ENCODE peak calls at places on chromosomes 11 and 22, in nine cellular contexts. A is SJCRH30, D is astrocyte, S is AG04450, W is sigmoid colon, K is left lung, I is stomach, Y is DND-41, E is uterus. R is an unnamed sample.

GRCh38 chr11:6248248-6248647 is 9.4 kb downstream of the CNGA4 start:
- DNase-seq in A (no peak), D (no peak), S (peak), W (no peak), K (no peak), I (no peak), Y (no peak), E (no peak), R (no peak)

GRCh38 chr11:44530413-44531115 is 34.9 kb upstream of the CD82 start:
- DNase-seq in A (no peak), D (peak), S (no peak), W (no peak), K (no peak), I (no peak), Y (peak), E (no peak), R (no peak)

GRCh38 chr11:121514998-121515671 is 62.4 kb upstream of the SORL1-AS1 start:
- DNase-seq in A (no peak), D (no peak), S (no peak), W (no peak), K (no peak), I (no peak), Y (no peak), E (no peak), R (no peak)

GRCh38 chr22:19405652-19406051 is 25.9 kb downstream of the HIRA start:
- DNase-seq in A (no peak), D (no peak), S (no peak), W (no peak), K (no peak), I (no peak), Y (no peak), E (no peak), R (no peak)

GRCh38 chr11:107050126-107050525 is 31.9 kb upstream of the GUCY1A2 start:
- DNase-seq in A (no peak), D (peak), S (no peak), W (no peak), K (no peak), I (no peak), Y (no peak), E (no peak), R (no peak)

GRCh38 chr11:10659339-10660216 is 34.0 kb downstream of the IRAG1 start:
- DNase-seq in A (no peak), D (peak), S (peak), W (peak), K (peak), I (no peak), Y (no peak), E (peak), R (peak)

GRCh38 chr11:108324587-108324986 is 101.7 kb downstream of the ATM start:
- DNase-seq in A (no peak), D (peak), S (no peak), W (no peak), K (no peak), I (no peak), Y (no peak), E (no peak), R (no peak)

GRCh38 chr11:76278526-76278925 is 72.2 kb upstream of the WNT11 start:
- DNase-seq in A (no peak), D (no peak), S (no peak), W (no peak), K (no peak), I (no peak), Y (no peak), E (no peak), R (no peak)

DNA sequence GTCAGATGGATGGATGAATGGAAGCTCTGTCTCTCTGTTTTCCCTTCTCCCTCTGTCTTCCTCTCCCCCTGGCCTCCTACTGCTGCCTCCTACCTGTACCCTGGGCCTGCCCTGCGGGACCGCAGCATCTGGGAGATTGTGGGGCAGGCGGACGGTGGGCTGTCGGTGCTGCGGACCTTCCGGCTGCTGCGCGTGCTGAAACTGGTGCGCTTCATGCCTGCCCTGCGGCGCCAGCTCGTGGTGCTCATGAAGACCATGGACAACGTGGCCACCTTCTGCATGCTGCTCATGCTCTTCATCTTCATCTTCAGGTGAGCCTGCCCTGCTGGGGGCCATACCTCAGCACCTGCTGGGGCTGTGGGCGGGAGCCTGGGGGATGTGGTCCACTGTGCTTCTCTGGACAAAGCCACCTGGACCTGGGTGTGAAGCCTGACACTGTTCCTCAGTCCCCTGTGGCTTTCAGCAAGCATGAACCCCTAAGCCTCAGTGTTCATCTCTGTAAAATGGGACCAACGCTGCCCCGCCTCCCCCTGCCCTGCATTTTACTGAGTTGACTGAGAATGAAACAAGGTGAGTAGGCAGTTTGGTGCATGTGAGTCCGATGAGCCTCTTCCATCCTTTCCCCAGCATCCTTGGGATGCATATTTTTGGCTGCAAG is 88.4 kb downstream of the CACNA1I start:
- DNase-seq in A (no peak), D (no peak), S (no peak), W (no peak), K (no peak), I (no peak), Y (no peak), E (no peak), R (no peak)
- H3K4me3 ChIP-seq in A (no peak), D (no peak), S (no peak), W (no peak), K (no peak), I (no peak), Y (no peak), E (no peak), R (no peak)

GRCh38 chr11:64007160-64007628 is 21.0 kb downstream of the OTUB1 start:
- DNase-seq in A (peak), D (no peak), S (no peak), W (no peak), K (peak), I (no peak), Y (no peak), E (peak), R (no peak)
- H3K4me3 ChIP-seq in A (peak), D (peak), S (peak), W (peak), K (peak), I (peak), Y (no peak), E (peak), R (no peak)

DNA sequence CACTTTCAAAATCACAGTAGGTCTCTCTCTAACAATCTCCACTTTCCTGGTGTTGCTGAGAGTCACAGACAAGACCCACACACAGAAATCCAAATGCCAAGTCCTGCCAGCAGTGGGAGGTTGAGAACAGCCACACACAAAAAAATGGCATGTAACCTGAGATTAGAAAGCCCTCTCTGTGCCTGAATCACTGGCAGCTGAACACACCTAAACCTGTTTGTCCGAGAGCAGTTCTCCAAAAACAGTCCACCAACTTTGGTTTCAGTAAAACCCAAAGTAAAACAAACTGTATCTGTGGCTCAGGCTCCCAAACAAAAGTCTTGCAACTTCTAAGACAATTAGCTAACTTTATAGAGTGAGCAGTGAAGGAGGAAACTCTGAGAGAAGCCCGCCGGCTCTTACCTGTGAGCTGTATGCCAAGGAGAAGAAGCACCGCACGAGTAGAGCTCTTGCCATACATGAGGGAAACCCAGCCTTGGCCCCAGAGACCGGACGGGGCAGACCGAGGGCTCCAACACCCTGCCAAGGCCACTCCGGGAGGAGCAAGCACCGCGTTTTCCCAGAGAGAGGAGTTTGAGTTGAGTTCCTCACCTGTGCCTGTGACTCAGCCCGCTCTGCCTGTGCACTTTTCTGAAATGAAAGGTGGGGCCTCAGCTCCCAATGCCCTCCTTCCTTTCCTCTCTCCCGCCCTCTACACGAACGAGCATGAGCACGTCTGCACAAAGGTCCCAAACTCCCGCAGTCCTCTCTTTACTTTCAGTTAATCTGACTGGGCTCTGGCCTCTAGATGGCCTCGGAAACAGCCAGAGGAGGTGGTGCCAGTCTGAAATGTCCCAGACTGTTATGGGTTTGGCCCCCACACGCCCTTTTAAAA is at the start of gene MPZL2:
- DNase-seq in A (no peak), D (no peak), S (no peak), W (no peak), K (peak), I (peak), Y (no peak), E (no peak), R (no peak)
- H3K4me3 ChIP-seq in A (no peak), D (no peak), S (no peak), W (no peak), K (peak), I (peak), Y (no peak), E (peak), R (no peak)

DNA sequence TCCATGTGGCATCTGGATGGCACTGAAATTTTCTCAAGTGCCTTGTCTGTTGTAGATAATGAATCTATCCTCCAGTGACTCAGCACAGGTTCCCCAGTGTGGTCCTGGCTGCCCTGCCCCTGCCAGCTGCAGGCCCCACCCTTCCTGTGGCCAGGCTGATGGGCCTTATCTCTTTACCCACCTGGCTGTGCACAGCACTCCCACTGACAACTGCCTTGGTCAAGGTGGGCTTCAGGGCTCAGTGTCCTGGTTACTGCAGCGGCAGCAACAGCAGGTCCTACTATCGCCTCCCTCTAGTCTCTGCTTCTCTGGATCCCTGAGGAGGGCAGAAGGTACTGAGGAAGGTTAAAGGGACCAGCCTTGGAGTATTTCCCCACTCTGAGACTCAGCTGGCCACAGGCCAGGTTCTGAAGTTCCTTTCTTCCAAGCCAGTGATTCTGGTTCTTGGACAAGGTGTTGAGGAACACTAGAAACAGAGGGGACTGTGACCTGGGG is 3.1 kb downstream of the HMBS start:
- DNase-seq in A (no peak), D (no peak), S (no peak), W (no peak), K (no peak), I (no peak), Y (no peak), E (no peak), R (peak)
- H3K4me3 ChIP-seq in A (no peak), D (no peak), S (no peak), W (no peak), K (no peak), I (no peak), Y (no peak), E (no peak), R (no peak)

GRCh38 chr22:45673482-45674175 is 2.0 kb downstream of the ATXN10 start:
- DNase-seq in A (no peak), D (no peak), S (no peak), W (no peak), K (no peak), I (no peak), Y (no peak), E (no peak), R (no peak)
- H3K4me3 ChIP-seq in A (peak), D (peak), S (peak), W (no peak), K (no peak), I (peak), Y (no peak), E (no peak), R (no peak)

GRCh38 chr11:57776577-57776976 is 15.0 kb downstream of the CTNND1 start:
- DNase-seq in A (no peak), D (no peak), S (no peak), W (no peak), K (no peak), I (no peak), Y (no peak), E (no peak), R (no peak)
- H3K4me3 ChIP-seq in A (no peak), D (no peak), S (no peak), W (no peak), K (no peak), I (no peak), Y (no peak), E (no peak), R (no peak)

DNA sequence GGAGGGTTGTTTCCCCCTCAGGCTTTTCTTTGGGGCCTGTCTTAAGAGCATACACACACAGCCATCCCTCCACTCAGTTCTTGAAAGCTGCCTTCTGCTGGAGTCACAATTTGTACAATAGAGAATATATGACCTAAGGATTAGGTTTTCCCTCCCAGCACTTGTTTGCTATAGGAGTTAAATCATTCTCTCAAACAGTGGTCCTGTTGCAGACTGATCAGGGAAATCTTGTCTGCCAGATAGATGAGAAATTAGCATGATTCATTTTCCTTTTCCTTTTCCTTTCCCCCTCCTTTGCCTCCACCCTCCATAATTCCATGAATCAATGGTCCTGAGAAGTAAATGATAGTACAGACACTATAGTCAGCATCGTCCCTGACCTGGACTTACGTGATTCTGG is 3.3 kb downstream of the PRSS23 start:
- DNase-seq in A (no peak), D (no peak), S (no peak), W (no peak), K (no peak), I (no peak), Y (no peak), E (no peak), R (no peak)
- H3K4me3 ChIP-seq in A (no peak), D (peak), S (no peak), W (no peak), K (no peak), I (no peak), Y (no peak), E (peak), R (no peak)

DNA sequence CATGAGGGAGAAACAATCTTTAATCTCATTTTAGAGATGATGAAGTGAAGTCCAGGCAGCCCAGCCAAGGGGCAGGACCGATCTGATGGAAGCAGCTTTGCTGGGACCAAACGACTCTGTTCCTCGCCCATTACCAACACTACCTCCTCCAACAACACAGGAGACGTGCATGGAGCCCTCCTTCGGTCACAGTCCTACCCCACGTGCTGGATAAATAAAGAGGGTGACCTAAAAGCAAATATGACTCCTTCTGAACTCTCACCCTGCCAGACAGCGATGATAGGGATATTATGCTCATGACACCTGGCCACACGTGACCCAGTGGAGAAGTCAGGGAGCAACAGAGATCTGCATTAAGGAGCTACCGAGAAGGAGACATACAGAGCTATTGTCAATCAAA is 26.0 kb downstream of the SCGB1A1 start:
- DNase-seq in A (no peak), D (no peak), S (no peak), W (peak), K (no peak), I (no peak), Y (no peak), E (no peak), R (no peak)
- H3K4me3 ChIP-seq in A (peak), D (peak), S (peak), W (peak), K (peak), I (peak), Y (no peak), E (peak), R (no peak)

GRCh38 chr11:79375818-79376550 is 64.8 kb downstream of the TENM4 start:
- DNase-seq in A (no peak), D (no peak), S (no peak), W (no peak), K (no peak), I (no peak), Y (no peak), E (no peak), R (no peak)
- H3K4me3 ChIP-seq in A (no peak), D (no peak), S (no peak), W (no peak), K (no peak), I (no peak), Y (no peak), E (no peak), R (no peak)

DNA sequence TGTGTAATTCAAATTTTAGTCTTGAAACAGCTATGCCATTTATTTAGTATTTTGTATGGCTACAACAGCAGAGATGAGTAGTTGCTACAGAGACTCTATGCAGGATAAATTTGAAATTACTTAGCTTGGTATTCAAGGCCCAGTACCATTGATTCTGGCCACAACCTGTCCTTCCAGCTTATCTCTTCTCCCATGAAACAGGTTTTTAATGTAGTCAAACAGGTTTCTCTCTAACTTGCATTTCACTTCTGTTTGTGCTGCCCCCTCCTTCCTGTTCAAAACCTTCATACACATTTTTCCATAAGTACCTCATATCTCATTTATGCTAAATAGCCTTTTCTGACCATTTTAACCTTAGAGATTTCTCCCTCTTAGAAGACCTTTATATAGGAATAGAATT is 3.3 kb downstream of the USP47 start:
- DNase-seq in A (no peak), D (no peak), S (no peak), W (no peak), K (no peak), I (no peak), Y (no peak), E (no peak), R (no peak)
- H3K4me3 ChIP-seq in A (no peak), D (no peak), S (no peak), W (no peak), K (no peak), I (peak), Y (no peak), E (no peak), R (no peak)

R was measured in aorta.